ENCODE peak calls at places on chromosomes 6 and 20, in ten cellular contexts. C, R, W, P, B, I, M, J, D and E are unnamed samples.

GRCh38 chr6:36052092-36052491 is 24.5 kb downstream of the MAPK14 start:
- DNase-seq in C (no peak), R (no peak), W (no peak), P (no peak), B (no peak), I (no peak), M (no peak), J (no peak), D (no peak), E (no peak)

GRCh38 chr6:25883536-25883935 is 9.5 kb upstream of the SLC17A3 start:
- DNase-seq in C (no peak), R (no peak), W (no peak), P (no peak), B (no peak), I (no peak), M (no peak), J (no peak), D (no peak), E (no peak)

GRCh38 chr6:116536216-116536621 is 9.3 kb downstream of the TRAPPC3L start:
- DNase-seq in C (peak; percentile 30), R (no peak), W (peak; percentile 57), P (peak; percentile 33), B (peak; percentile 71), I (no peak), M (peak; percentile 69), J (peak; percentile 14), D (no peak), E (no peak)

GRCh38 chr20:16368645-16369292 is 204.5 kb downstream of the KIF16B start:
- DNase-seq in C (no peak), R (no peak), W (peak; percentile 69), P (peak; percentile 11), B (peak; percentile 78), I (no peak), M (no peak), J (no peak), D (no peak), E (no peak)

GRCh38 chr6:43744931-43745727 is 24.9 kb upstream of the VEGFA start:
- DNase-seq in C (no peak), R (peak; percentile 29), W (no peak), P (no peak), B (no peak), I (no peak), M (no peak), J (no peak), D (no peak), E (no peak)

GRCh38 chr6:142011156-142011555 is 121.6 kb upstream of the GJE1 start:
- DNase-seq in C (no peak), R (no peak), W (no peak), P (peak; percentile 29), B (peak; percentile 72), I (no peak), M (no peak), J (no peak), D (no peak), E (no peak)

GRCh38 chr6:45420083-45420908 is 42.6 kb upstream of the SUPT3H start:
- DNase-seq in C (peak; percentile 5), R (no peak), W (no peak), P (no peak), B (peak; percentile 64), I (no peak), M (no peak), J (peak; percentile 32), D (no peak), E (no peak)

GRCh38 chr20:34233687-34234086 is 7.5 kb upstream of the ASIP start:
- DNase-seq in C (no peak), R (no peak), W (no peak), P (no peak), B (no peak), I (no peak), M (no peak), J (no peak), D (no peak), E (no peak)

GRCh38 chr6:24453921-24454320 is 35.5 kb downstream of the GPLD1 start:
- DNase-seq in C (no peak), R (no peak), W (no peak), P (no peak), B (no peak), I (no peak), M (no peak), J (no peak), D (no peak), E (no peak)

GRCh38 chr20:33119725-33120720 is 40.6 kb downstream of the BPIFB4 start:
- DNase-seq in C (no peak), R (peak; percentile 13), W (no peak), P (no peak), B (no peak), I (no peak), M (no peak), J (no peak), D (no peak), E (peak; percentile 85)

GRCh38 chr20:9392892-9393857 is 121.2 kb upstream of the LAMP5 start:
- DNase-seq in C (peak; percentile 55), R (peak; percentile 67), W (peak; percentile 62), P (no peak), B (peak; percentile 73), I (peak; percentile 12), M (peak; percentile 39), J (no peak), D (peak; percentile 42), E (peak; percentile 43)

GRCh38 chr6:33761922-33762629 is 15.4 kb upstream of the IP6K3 start:
- DNase-seq in C (peak; percentile 65), R (peak; percentile 72), W (peak; percentile 59), P (no peak), B (peak; percentile 32), I (no peak), M (peak; percentile 84), J (peak; percentile 35), D (peak; percentile 69), E (peak; percentile 10)

GRCh38 chr20:31694842-31695593 is 27.6 kb downstream of the BCL2L1 start:
- DNase-seq in C (no peak), R (no peak), W (no peak), P (no peak), B (no peak), I (no peak), M (no peak), J (no peak), D (no peak), E (no peak)

GRCh38 chr20:43974665-43975064 is 60.0 kb downstream of the TOX2 start:
- DNase-seq in C (no peak), R (no peak), W (no peak), P (no peak), B (no peak), I (no peak), M (no peak), J (no peak), D (no peak), E (no peak)